ENCODE peak calls at places on chromosomes 13 and 19, in eight cellular contexts. One of them, this sample, is unnamed.
A peak's percentile ranks its signal among the peaks of the same experiment; 100 is the strongest.

GRCh38 chr13:99313473-99313872 is 6.3 kb upstream of the GPR183 start:
- DNase-seq in OCI-LY7: no peak
- DNase-seq in IMR-90: no peak
- DNase-seq in epithelial cell of esophagus: no peak
- DNase-seq in cardiac muscle cell: peak; percentile 28
- DNase-seq in PC-9: no peak
- DNase-seq in adrenal gland: no peak
- DNase-seq in ovary: no peak
- DNase-seq in this sample: no peak

GRCh38 chr13:96792736-96793444 is 201.4 kb downstream of the OXGR1 start:
- DNase-seq in OCI-LY7: no peak
- DNase-seq in IMR-90: no peak
- DNase-seq in epithelial cell of esophagus: no peak
- DNase-seq in cardiac muscle cell: peak; percentile 2
- DNase-seq in PC-9: no peak
- DNase-seq in adrenal gland: peak; percentile 73
- DNase-seq in ovary: no peak
- DNase-seq in this sample: no peak

GRCh38 chr13:83281666-83282065 is 600.6 kb downstream of the SLITRK1 start:
- DNase-seq in OCI-LY7: no peak
- DNase-seq in IMR-90: no peak
- DNase-seq in epithelial cell of esophagus: no peak
- DNase-seq in cardiac muscle cell: no peak
- DNase-seq in PC-9: no peak
- DNase-seq in adrenal gland: no peak
- DNase-seq in ovary: no peak
- DNase-seq in this sample: no peak

GRCh38 chr13:29594710-29595379 is 643 bp downstream of the SLC7A1 start:
- DNase-seq in OCI-LY7: peak; percentile 72
- DNase-seq in IMR-90: peak; percentile 59
- DNase-seq in epithelial cell of esophagus: peak; percentile 66
- DNase-seq in cardiac muscle cell: peak; percentile 73
- DNase-seq in PC-9: no peak
- DNase-seq in adrenal gland: peak; percentile 70
- DNase-seq in ovary: peak; percentile 70
- DNase-seq in this sample: peak; percentile 71

GRCh38 chr13:30869491-30869890 is 36.6 kb upstream of the MEDAG start:
- DNase-seq in OCI-LY7: no peak
- DNase-seq in IMR-90: peak; percentile 50
- DNase-seq in epithelial cell of esophagus: no peak
- DNase-seq in cardiac muscle cell: peak; percentile 54
- DNase-seq in PC-9: no peak
- DNase-seq in adrenal gland: no peak
- DNase-seq in ovary: peak; percentile 86
- DNase-seq in this sample: no peak

GRCh38 chr13:73844986-73845385 is 289.2 kb downstream of the KLF12 start:
- DNase-seq in OCI-LY7: no peak
- DNase-seq in IMR-90: peak; percentile 67
- DNase-seq in epithelial cell of esophagus: no peak
- DNase-seq in cardiac muscle cell: peak; percentile 27
- DNase-seq in PC-9: no peak
- DNase-seq in adrenal gland: no peak
- DNase-seq in ovary: no peak
- DNase-seq in this sample: no peak

GRCh38 chr13:100540621-100541020 is 48.0 kb downstream of the GGACT start:
- DNase-seq in OCI-LY7: no peak
- DNase-seq in IMR-90: peak; percentile 30
- DNase-seq in epithelial cell of esophagus: no peak
- DNase-seq in cardiac muscle cell: peak; percentile 49
- DNase-seq in PC-9: no peak
- DNase-seq in adrenal gland: no peak
- DNase-seq in ovary: no peak
- DNase-seq in this sample: no peak

GRCh38 chr19:18388328-18389094 is 2.6 kb downstream of the GDF15 start:
- DNase-seq in OCI-LY7: peak; percentile 87
- DNase-seq in IMR-90: no peak
- DNase-seq in epithelial cell of esophagus: peak; percentile 57
- DNase-seq in cardiac muscle cell: peak; percentile 66
- DNase-seq in PC-9: peak; percentile 69
- DNase-seq in adrenal gland: peak; percentile 87
- DNase-seq in ovary: peak; percentile 87
- DNase-seq in this sample: peak; percentile 96

GRCh38 chr13:45811891-45812583 is 39.5 kb downstream of the SIAH3 start:
- DNase-seq in OCI-LY7: no peak
- DNase-seq in IMR-90: no peak
- DNase-seq in epithelial cell of esophagus: peak; percentile 89
- DNase-seq in cardiac muscle cell: no peak
- DNase-seq in PC-9: no peak
- DNase-seq in adrenal gland: no peak
- DNase-seq in ovary: no peak
- DNase-seq in this sample: no peak

GRCh38 chr19:18789883-18790565 is 1.1 kb downstream of the COMP start:
- DNase-seq in OCI-LY7: no peak
- DNase-seq in IMR-90: no peak
- DNase-seq in epithelial cell of esophagus: no peak
- DNase-seq in cardiac muscle cell: peak; percentile 40
- DNase-seq in PC-9: no peak
- DNase-seq in adrenal gland: no peak
- DNase-seq in ovary: no peak
- DNase-seq in this sample: peak; percentile 26

GRCh38 chr19:55591555-55591954 is 7.8 kb downstream of the FIZ1 start:
- DNase-seq in OCI-LY7: peak; percentile 21
- DNase-seq in IMR-90: no peak
- DNase-seq in epithelial cell of esophagus: no peak
- DNase-seq in cardiac muscle cell: no peak
- DNase-seq in PC-9: no peak
- DNase-seq in adrenal gland: no peak
- DNase-seq in ovary: no peak
- DNase-seq in this sample: no peak

GRCh38 chr19:55592391-55593090 is 6.8 kb downstream of the FIZ1 start:
- DNase-seq in OCI-LY7: no peak
- DNase-seq in IMR-90: no peak
- DNase-seq in epithelial cell of esophagus: no peak
- DNase-seq in cardiac muscle cell: no peak
- DNase-seq in PC-9: no peak
- DNase-seq in adrenal gland: no peak
- DNase-seq in ovary: no peak
- DNase-seq in this sample: no peak

GRCh38 chr19:55590621-55591020 is 8.7 kb downstream of the FIZ1 start:
- DNase-seq in OCI-LY7: peak; percentile 44
- DNase-seq in IMR-90: no peak
- DNase-seq in epithelial cell of esophagus: peak; percentile 38
- DNase-seq in cardiac muscle cell: peak; percentile 9
- DNase-seq in PC-9: peak; percentile 59
- DNase-seq in adrenal gland: no peak
- DNase-seq in ovary: no peak
- DNase-seq in this sample: no peak

GRCh38 chr19:55594996-55595530 is 4.3 kb downstream of the FIZ1 start:
- DNase-seq in OCI-LY7: no peak
- DNase-seq in IMR-90: no peak
- DNase-seq in epithelial cell of esophagus: no peak
- DNase-seq in cardiac muscle cell: no peak
- DNase-seq in PC-9: peak; percentile 29
- DNase-seq in adrenal gland: no peak
- DNase-seq in ovary: no peak
- DNase-seq in this sample: no peak

DNA sequence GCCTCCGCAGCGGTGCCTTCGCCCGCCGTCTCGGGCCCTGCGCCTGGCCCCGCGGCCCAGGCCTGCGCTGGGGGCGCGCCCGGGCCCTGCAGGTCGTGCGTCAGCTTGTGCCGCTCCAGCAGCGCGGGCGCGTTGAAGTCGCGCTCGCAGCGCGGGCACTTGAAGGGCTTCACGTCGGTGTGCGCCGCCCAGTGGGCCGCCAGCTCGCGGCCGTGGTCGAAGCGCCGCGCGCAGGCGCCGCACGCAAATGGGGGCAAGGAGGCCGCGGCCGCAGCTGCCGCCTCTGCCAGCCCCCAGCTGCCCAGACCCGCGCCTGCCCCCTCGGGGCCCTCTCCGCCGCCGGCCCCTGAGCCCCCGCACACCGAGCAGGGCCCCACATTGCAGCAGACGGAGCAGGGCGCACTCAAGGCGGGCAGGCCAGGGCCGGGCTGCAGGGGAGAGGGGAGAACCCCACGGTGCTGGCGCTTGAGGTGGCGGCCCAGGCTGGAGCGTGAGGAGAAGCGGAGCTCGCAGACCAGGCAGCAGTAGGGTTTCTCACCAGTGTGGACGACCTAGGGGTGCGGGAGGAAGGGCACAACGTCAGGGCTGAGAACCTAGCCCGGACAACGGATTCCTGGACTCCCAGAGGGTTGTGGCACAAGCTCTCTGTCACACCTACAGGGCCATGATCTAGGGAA is 6.1 kb downstream of the FIZ1 start:
- DNase-seq in OCI-LY7: no peak
- DNase-seq in IMR-90: no peak
- DNase-seq in epithelial cell of esophagus: no peak
- DNase-seq in cardiac muscle cell: no peak
- DNase-seq in PC-9: no peak
- DNase-seq in adrenal gland: no peak
- DNase-seq in ovary: no peak
- DNase-seq in this sample: no peak
- H3K4me3 ChIP-seq in OCI-LY7: no peak overlapping the region
- H3K4me3 ChIP-seq in IMR-90: no peak overlapping the region
- H3K4me3 ChIP-seq in epithelial cell of esophagus: no peak overlapping the region
- H3K4me3 ChIP-seq in cardiac muscle cell: no peak overlapping the region
- H3K4me3 ChIP-seq in PC-9: no peak overlapping the region
- H3K4me3 ChIP-seq in adrenal gland: no peak overlapping the region
- H3K4me3 ChIP-seq in ovary: no peak overlapping the region
- H3K4me3 ChIP-seq in this sample: no peak overlapping the region

DNA sequence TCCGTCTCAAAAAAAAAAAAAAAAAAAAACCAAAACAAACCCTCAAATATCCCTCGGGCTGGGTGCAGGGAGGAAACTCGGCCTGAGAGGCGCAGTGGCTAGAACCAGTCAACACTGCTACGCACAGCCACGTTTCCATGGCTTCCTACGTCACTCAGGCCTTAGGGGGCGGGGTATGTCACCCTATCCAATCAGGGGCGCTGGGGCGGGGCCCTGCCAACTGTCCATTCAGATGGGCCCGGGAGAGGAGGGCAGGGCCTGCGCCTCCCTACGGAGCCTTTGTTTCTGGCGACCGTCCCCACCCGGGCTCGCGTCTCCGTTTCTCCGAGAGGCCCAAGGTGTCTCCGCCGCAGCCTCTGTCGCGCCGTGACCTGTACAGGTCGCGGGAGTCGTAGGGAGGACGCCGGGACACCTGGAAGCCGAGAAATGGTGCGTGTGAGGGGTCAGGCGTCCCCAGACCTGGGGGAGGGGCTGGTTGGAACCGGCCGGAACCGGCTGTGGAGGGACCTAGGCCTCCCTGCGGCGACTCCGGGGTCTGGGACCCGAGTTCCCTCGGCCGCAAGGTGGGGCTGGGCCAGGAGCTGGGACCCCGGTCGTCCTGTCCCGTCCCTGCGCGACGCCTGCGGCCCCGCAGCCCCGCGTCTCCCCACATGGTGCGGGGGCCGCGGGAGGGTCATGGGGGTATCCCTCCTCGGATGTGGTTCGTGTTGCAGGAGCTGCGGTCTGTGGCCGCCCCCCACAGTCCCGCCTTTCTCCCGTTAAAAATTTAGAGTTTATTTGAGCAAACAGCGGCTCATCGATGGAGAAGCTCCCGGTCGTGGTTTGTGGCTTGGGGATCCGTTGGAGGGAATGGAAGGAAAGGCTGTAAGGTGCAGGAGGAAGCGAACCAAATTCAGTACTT is at the start of gene ZNF627:
- DNase-seq in OCI-LY7: peak; percentile 99
- DNase-seq in IMR-90: peak; percentile 98
- DNase-seq in epithelial cell of esophagus: peak; percentile 99
- DNase-seq in cardiac muscle cell: peak; percentile 99
- DNase-seq in PC-9: peak; percentile 98
- DNase-seq in adrenal gland: peak; percentile 100
- DNase-seq in ovary: peak; percentile 99
- DNase-seq in this sample: peak; percentile 99
- TF ChIP-seq CTCF in OCI-LY7: no peak
- TF ChIP-seq CTCF in IMR-90: peak; percentile 16
- TF ChIP-seq CTCF in epithelial cell of esophagus: peak; percentile 27
- TF ChIP-seq CTCF in cardiac muscle cell: peak; percentile 12
- TF ChIP-seq CTCF in PC-9: peak; percentile 22
- TF ChIP-seq CTCF in adrenal gland: no peak
- TF ChIP-seq CTCF in ovary: peak; percentile 34
- TF ChIP-seq CTCF in this sample: peak; percentile 5

DNA sequence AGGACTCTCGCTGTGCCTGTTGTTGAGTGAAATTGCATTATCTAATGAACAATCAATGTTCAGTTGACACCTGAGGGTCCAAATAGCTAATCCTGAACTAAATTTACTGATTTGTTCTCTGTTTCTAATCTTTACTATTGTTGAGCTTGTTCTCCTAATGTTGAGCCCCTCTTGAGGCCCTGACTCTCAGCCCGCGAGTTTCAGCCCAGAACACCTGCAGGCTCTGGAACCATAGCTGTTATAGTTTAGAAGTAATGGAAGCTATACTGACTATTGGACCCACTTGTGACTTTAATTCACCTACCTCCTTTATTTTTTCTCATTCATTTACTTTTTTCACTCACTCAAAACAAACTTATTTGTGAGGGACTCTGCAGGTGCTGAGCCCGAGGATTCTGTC is 20.6 kb upstream of the PCDH8 start:
- DNase-seq in OCI-LY7: no peak
- DNase-seq in IMR-90: no peak
- DNase-seq in epithelial cell of esophagus: no peak
- DNase-seq in cardiac muscle cell: no peak
- DNase-seq in PC-9: no peak
- DNase-seq in adrenal gland: no peak
- DNase-seq in ovary: no peak
- DNase-seq in this sample: no peak
- H3K4me3 ChIP-seq in OCI-LY7: no peak overlapping the region
- H3K4me3 ChIP-seq in IMR-90: no peak overlapping the region
- H3K4me3 ChIP-seq in epithelial cell of esophagus: no peak overlapping the region
- H3K4me3 ChIP-seq in cardiac muscle cell: no peak overlapping the region
- H3K4me3 ChIP-seq in PC-9: no peak overlapping the region
- H3K4me3 ChIP-seq in adrenal gland: no peak overlapping the region
- H3K4me3 ChIP-seq in ovary: no peak overlapping the region
- H3K4me3 ChIP-seq in this sample: no peak overlapping the region

DNA sequence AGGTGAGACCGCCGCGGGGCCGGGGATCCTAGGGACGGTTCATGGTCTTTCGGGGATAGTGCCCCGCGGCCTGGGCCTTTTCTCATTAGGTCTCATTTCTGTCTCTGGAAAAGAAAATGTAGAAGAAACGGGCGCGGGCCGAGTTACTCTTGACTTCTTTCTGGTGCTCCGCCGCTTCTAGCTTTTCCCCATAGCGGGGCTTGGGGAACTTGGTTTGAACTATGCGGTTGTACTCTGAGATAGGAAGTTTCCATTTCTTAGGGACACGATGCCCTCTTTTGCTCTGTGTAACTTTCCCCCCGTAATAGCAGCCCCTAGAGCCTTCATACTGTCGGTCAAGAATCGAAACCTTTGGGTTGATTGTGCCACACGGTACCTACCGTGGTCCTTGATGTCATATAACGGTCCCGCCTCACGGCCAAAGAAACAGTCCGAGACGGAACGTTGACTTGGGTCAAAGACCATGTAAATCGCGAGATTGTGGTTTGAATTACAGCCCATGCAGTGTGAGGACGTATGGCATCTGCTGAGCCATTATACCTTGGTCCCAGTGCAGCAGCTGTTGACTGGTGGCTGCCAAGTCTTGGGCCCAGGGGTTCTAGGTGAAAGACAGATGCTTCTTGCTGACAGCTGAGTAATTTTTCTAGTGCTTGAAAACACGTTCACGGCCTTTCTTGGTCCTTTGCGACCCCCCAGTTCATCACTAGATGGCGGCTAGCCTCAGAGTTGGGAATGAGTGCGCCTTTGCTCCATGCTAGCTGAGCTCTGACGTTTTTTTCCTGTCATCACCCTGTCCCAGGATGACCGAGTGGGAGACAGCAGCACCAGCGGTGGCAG is 487 bp downstream of the RPS5 start:
- DNase-seq in OCI-LY7: peak; percentile 30
- DNase-seq in IMR-90: no peak
- DNase-seq in epithelial cell of esophagus: no peak
- DNase-seq in cardiac muscle cell: no peak
- DNase-seq in PC-9: no peak
- DNase-seq in adrenal gland: no peak
- DNase-seq in ovary: no peak
- DNase-seq in this sample: no peak
- TF ChIP-seq CTCF in OCI-LY7: peak; percentile 64
- TF ChIP-seq CTCF in IMR-90: no peak
- TF ChIP-seq CTCF in epithelial cell of esophagus: no peak
- TF ChIP-seq CTCF in cardiac muscle cell: peak; percentile 12
- TF ChIP-seq CTCF in PC-9: no peak
- TF ChIP-seq CTCF in adrenal gland: no peak
- TF ChIP-seq CTCF in ovary: no peak
- TF ChIP-seq CTCF in this sample: no peak